ENCODE peak calls at places on chromosomes 1 and 21, in eight cellular contexts. One of them, this sample, is unnamed.

GRCh38 chr1:234258071-234258470 is 115.2 kb upstream of the COA6 start:
- DNase-seq in HFF-Myc: no peak
- DNase-seq in cardiac fibroblast: no peak
- DNase-seq in GM23338: no peak
- DNase-seq in adrenal gland: no peak
- DNase-seq in K562: no peak
- DNase-seq in fibroblast of mammary gland: no peak
- DNase-seq in left ventricle myocardium inferior: no peak
- DNase-seq in this sample: no peak

GRCh38 chr1:235972316-235973090 is 92.4 kb downstream of the NID1 start:
- DNase-seq in K562: no peak
- DNase-seq in cardiac fibroblast: peak; percentile 89
- DNase-seq in adrenal gland: peak; percentile 44
- DNase-seq in HFF-Myc: no peak
- DNase-seq in GM23338: no peak
- DNase-seq in left ventricle myocardium inferior: no peak
- DNase-seq in fibroblast of mammary gland: peak; percentile 91
- DNase-seq in this sample: peak; percentile 91

GRCh38 chr1:3924871-3925655 is 25.0 kb upstream of the C1orf174 start:
- DNase-seq in adrenal gland: no peak
- DNase-seq in HFF-Myc: no peak
- DNase-seq in cardiac fibroblast: peak; percentile 14
- DNase-seq in fibroblast of mammary gland: peak; percentile 19
- DNase-seq in K562: no peak
- DNase-seq in GM23338: no peak
- DNase-seq in left ventricle myocardium inferior: no peak
- DNase-seq in this sample: no peak

GRCh38 chr1:63668298-63668697 is 75.1 kb downstream of the PGM1 start:
- DNase-seq in K562: no peak
- DNase-seq in fibroblast of mammary gland: peak; percentile 63
- DNase-seq in cardiac fibroblast: peak; percentile 26
- DNase-seq in GM23338: no peak
- DNase-seq in HFF-Myc: no peak
- DNase-seq in left ventricle myocardium inferior: no peak
- DNase-seq in adrenal gland: no peak
- DNase-seq in this sample: no peak

GRCh38 chr1:31605908-31606427 is 11.5 kb upstream of the HCRTR1 start:
- DNase-seq in fibroblast of mammary gland: peak; percentile 92
- DNase-seq in HFF-Myc: no peak
- DNase-seq in left ventricle myocardium inferior: no peak
- DNase-seq in GM23338: no peak
- DNase-seq in cardiac fibroblast: peak; percentile 91
- DNase-seq in K562: no peak
- DNase-seq in adrenal gland: no peak
- DNase-seq in this sample: peak; percentile 63

GRCh38 chr1:54557956-54558355 is 9.9 kb downstream of the ACOT11 start:
- DNase-seq in cardiac fibroblast: no peak
- DNase-seq in GM23338: no peak
- DNase-seq in K562: no peak
- DNase-seq in fibroblast of mammary gland: no peak
- DNase-seq in left ventricle myocardium inferior: no peak
- DNase-seq in adrenal gland: no peak
- DNase-seq in HFF-Myc: no peak
- DNase-seq in this sample: no peak

GRCh38 chr21:37208056-37208705 is 59.0 kb downstream of the VPS26C start:
- DNase-seq in adrenal gland: peak; percentile 71
- DNase-seq in left ventricle myocardium inferior: peak; percentile 79
- DNase-seq in cardiac fibroblast: no peak
- DNase-seq in HFF-Myc: no peak
- DNase-seq in fibroblast of mammary gland: no peak
- DNase-seq in GM23338: no peak
- DNase-seq in K562: peak; percentile 36
- DNase-seq in this sample: peak; percentile 16

GRCh38 chr1:196951711-196952394 is 8.3 kb downstream of the CFHR2 start:
- DNase-seq in GM23338: no peak
- DNase-seq in HFF-Myc: no peak
- DNase-seq in adrenal gland: no peak
- DNase-seq in cardiac fibroblast: peak; percentile 14
- DNase-seq in fibroblast of mammary gland: peak; percentile 5
- DNase-seq in left ventricle myocardium inferior: no peak
- DNase-seq in K562: no peak
- DNase-seq in this sample: peak; percentile 1

GRCh38 chr1:162755306-162755705 is 35.2 kb upstream of the HSD17B7 start:
- DNase-seq in left ventricle myocardium inferior: no peak
- DNase-seq in K562: no peak
- DNase-seq in fibroblast of mammary gland: peak; percentile 67
- DNase-seq in adrenal gland: no peak
- DNase-seq in cardiac fibroblast: peak; percentile 24
- DNase-seq in HFF-Myc: no peak
- DNase-seq in GM23338: no peak
- DNase-seq in this sample: peak; percentile 28

GRCh38 chr1:52676249-52676903 is 21.8 kb downstream of the COA7 start:
- DNase-seq in HFF-Myc: no peak
- DNase-seq in adrenal gland: peak; percentile 64
- DNase-seq in left ventricle myocardium inferior: peak; percentile 78
- DNase-seq in GM23338: no peak
- DNase-seq in fibroblast of mammary gland: no peak
- DNase-seq in K562: no peak
- DNase-seq in cardiac fibroblast: peak; percentile 34
- DNase-seq in this sample: no peak

GRCh38 chr1:151553659-151554058 is 13.6 kb downstream of the TUFT1 start:
- DNase-seq in cardiac fibroblast: peak; percentile 61
- DNase-seq in K562: no peak
- DNase-seq in HFF-Myc: no peak
- DNase-seq in left ventricle myocardium inferior: no peak
- DNase-seq in adrenal gland: no peak
- DNase-seq in GM23338: no peak
- DNase-seq in fibroblast of mammary gland: peak; percentile 73
- DNase-seq in this sample: peak; percentile 75

GRCh38 chr1:16351449-16351993 is 759 bp downstream of the FBXO42 start:
- DNase-seq in K562: no peak
- DNase-seq in adrenal gland: peak; percentile 28
- DNase-seq in left ventricle myocardium inferior: no peak
- DNase-seq in GM23338: peak; percentile 16
- DNase-seq in HFF-Myc: no peak
- DNase-seq in fibroblast of mammary gland: peak; percentile 34
- DNase-seq in cardiac fibroblast: peak; percentile 35
- DNase-seq in this sample: peak; percentile 32

GRCh38 chr21:29166853-29167252 is 36.4 kb downstream of the MAP3K7CL start:
- DNase-seq in GM23338: no peak
- DNase-seq in cardiac fibroblast: no peak
- DNase-seq in fibroblast of mammary gland: no peak
- DNase-seq in left ventricle myocardium inferior: no peak
- DNase-seq in K562: no peak
- DNase-seq in HFF-Myc: no peak
- DNase-seq in adrenal gland: no peak
- DNase-seq in this sample: no peak

GRCh38 chr1:54334996-54335395 is 71.2 kb downstream of the SSBP3 start:
- DNase-seq in fibroblast of mammary gland: peak; percentile 41
- DNase-seq in GM23338: no peak
- DNase-seq in left ventricle myocardium inferior: no peak
- DNase-seq in cardiac fibroblast: peak; percentile 38
- DNase-seq in HFF-Myc: peak; percentile 52
- DNase-seq in K562: no peak
- DNase-seq in adrenal gland: no peak
- DNase-seq in this sample: peak; percentile 92

GRCh38 chr1:234656981-234657651 is 47.1 kb upstream of the IRF2BP2 start:
- DNase-seq in HFF-Myc: peak; percentile 89
- DNase-seq in cardiac fibroblast: peak; percentile 99
- DNase-seq in adrenal gland: peak; percentile 20
- DNase-seq in GM23338: no peak
- DNase-seq in fibroblast of mammary gland: peak; percentile 100
- DNase-seq in left ventricle myocardium inferior: no peak
- DNase-seq in K562: no peak
- DNase-seq in this sample: peak; percentile 89

GRCh38 chr1:221439008-221439733 is 302.7 kb downstream of the DUSP10 start:
- DNase-seq in HFF-Myc: no peak
- DNase-seq in fibroblast of mammary gland: peak; percentile 93
- DNase-seq in cardiac fibroblast: peak; percentile 92
- DNase-seq in GM23338: no peak
- DNase-seq in K562: no peak
- DNase-seq in adrenal gland: no peak
- DNase-seq in left ventricle myocardium inferior: no peak
- DNase-seq in this sample: peak; percentile 73

GRCh38 chr1:67880056-67880601 is 46.9 kb upstream of the GNG12 start:
- DNase-seq in GM23338: no peak
- DNase-seq in K562: no peak
- DNase-seq in fibroblast of mammary gland: peak; percentile 92
- DNase-seq in left ventricle myocardium inferior: no peak
- DNase-seq in HFF-Myc: peak; percentile 26
- DNase-seq in adrenal gland: peak; percentile 80
- DNase-seq in cardiac fibroblast: peak; percentile 74
- DNase-seq in this sample: peak; percentile 68

GRCh38 chr1:246108278-246108925 is 398.7 kb downstream of the SMYD3 start:
- DNase-seq in HFF-Myc: no peak
- DNase-seq in fibroblast of mammary gland: no peak
- DNase-seq in adrenal gland: no peak
- DNase-seq in cardiac fibroblast: no peak
- DNase-seq in left ventricle myocardium inferior: no peak
- DNase-seq in GM23338: no peak
- DNase-seq in K562: no peak
- DNase-seq in this sample: no peak

GRCh38 chr1:161826478-161826877 is 60.4 kb downstream of the ATF6 start:
- DNase-seq in GM23338: no peak
- DNase-seq in K562: no peak
- DNase-seq in HFF-Myc: no peak
- DNase-seq in cardiac fibroblast: no peak
- DNase-seq in left ventricle myocardium inferior: no peak
- DNase-seq in adrenal gland: no peak
- DNase-seq in fibroblast of mammary gland: no peak
- DNase-seq in this sample: no peak

DNA sequence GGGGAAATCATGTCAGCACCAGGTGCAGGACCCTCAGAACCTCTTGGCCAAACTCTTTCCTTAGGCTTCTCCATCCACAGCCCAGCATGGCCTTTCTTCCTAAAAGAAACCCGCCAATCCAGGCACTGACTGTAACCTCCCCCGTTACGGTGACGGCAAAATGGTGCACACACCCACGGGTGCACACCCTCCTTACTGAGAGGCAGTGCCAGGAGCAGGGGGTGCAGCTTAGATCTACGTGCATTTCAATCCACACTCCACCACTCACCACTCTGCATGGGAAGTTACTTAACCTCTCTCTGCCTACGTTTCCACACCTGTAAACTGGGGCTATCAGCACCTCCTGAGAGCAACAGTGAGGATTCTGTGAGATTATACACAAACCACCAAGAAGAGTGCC is 31.0 kb downstream of the SUSD4 start:
- DNase-seq in fibroblast of mammary gland: no peak
- DNase-seq in left ventricle myocardium inferior: no peak
- DNase-seq in GM23338: no peak
- DNase-seq in K562: no peak
- DNase-seq in adrenal gland: no peak
- DNase-seq in cardiac fibroblast: no peak
- DNase-seq in HFF-Myc: no peak
- DNase-seq in this sample: no peak
- H3K4me3 ChIP-seq in fibroblast of mammary gland: no peak overlapping the region
- H3K4me3 ChIP-seq in left ventricle myocardium inferior: no peak overlapping the region
- H3K4me3 ChIP-seq in GM23338: no peak overlapping the region
- H3K4me3 ChIP-seq in K562: no peak overlapping the region
- H3K4me3 ChIP-seq in adrenal gland: no peak overlapping the region
- H3K4me3 ChIP-seq in cardiac fibroblast: no peak overlapping the region
- H3K4me3 ChIP-seq in HFF-Myc: no peak overlapping the region
- H3K4me3 ChIP-seq in this sample: no peak overlapping the region

GRCh38 chr21:33301632-33302002 is 23.2 kb upstream of the IFNAR1 start:
- DNase-seq in fibroblast of mammary gland: no peak
- DNase-seq in adrenal gland: no peak
- DNase-seq in HFF-Myc: no peak
- DNase-seq in GM23338: no peak
- DNase-seq in K562: no peak
- DNase-seq in left ventricle myocardium inferior: no peak
- DNase-seq in cardiac fibroblast: no peak
- DNase-seq in this sample: no peak

GRCh38 chr21:33296156-33296555 is 28.6 kb upstream of the IFNAR1 start:
- DNase-seq in fibroblast of mammary gland: no peak
- DNase-seq in adrenal gland: no peak
- DNase-seq in HFF-Myc: no peak
- DNase-seq in K562: no peak
- DNase-seq in cardiac fibroblast: no peak
- DNase-seq in left ventricle myocardium inferior: no peak
- DNase-seq in GM23338: no peak
- DNase-seq in this sample: no peak

GRCh38 chr21:33300701-33301631 is 23.8 kb upstream of the IFNAR1 start:
- DNase-seq in GM23338: no peak
- DNase-seq in adrenal gland: peak; percentile 56
- DNase-seq in K562: peak; percentile 28
- DNase-seq in cardiac fibroblast: peak; percentile 19
- DNase-seq in HFF-Myc: no peak
- DNase-seq in left ventricle myocardium inferior: no peak
- DNase-seq in fibroblast of mammary gland: no peak
- DNase-seq in this sample: no peak

GRCh38 chr21:33302055-33302454 is 22.7 kb upstream of the IFNAR1 start:
- DNase-seq in left ventricle myocardium inferior: no peak
- DNase-seq in HFF-Myc: no peak
- DNase-seq in K562: no peak
- DNase-seq in adrenal gland: no peak
- DNase-seq in GM23338: no peak
- DNase-seq in fibroblast of mammary gland: no peak
- DNase-seq in cardiac fibroblast: no peak
- DNase-seq in this sample: no peak

GRCh38 chr21:33299181-33299752 is 25.5 kb upstream of the IFNAR1 start:
- DNase-seq in left ventricle myocardium inferior: no peak
- DNase-seq in GM23338: peak; percentile 51
- DNase-seq in K562: no peak
- DNase-seq in HFF-Myc: no peak
- DNase-seq in cardiac fibroblast: peak; percentile 24
- DNase-seq in adrenal gland: no peak
- DNase-seq in fibroblast of mammary gland: no peak
- DNase-seq in this sample: no peak
- TF ChIP-seq CTCF in left ventricle myocardium inferior: no peak
- TF ChIP-seq CTCF in GM23338: no peak
- TF ChIP-seq CTCF in K562: no peak
- TF ChIP-seq CTCF in HFF-Myc: no peak
- TF ChIP-seq CTCF in cardiac fibroblast: no peak
- TF ChIP-seq CTCF in adrenal gland: no peak
- TF ChIP-seq CTCF in fibroblast of mammary gland: no peak
- TF ChIP-seq CTCF in this sample: no peak

GRCh38 chr1:2415801-2416208 is 3.4 kb upstream of the PEX10 start:
- DNase-seq in GM23338: no peak
- DNase-seq in fibroblast of mammary gland: no peak
- DNase-seq in cardiac fibroblast: no peak
- DNase-seq in left ventricle myocardium inferior: no peak
- DNase-seq in HFF-Myc: no peak
- DNase-seq in adrenal gland: no peak
- DNase-seq in K562: no peak
- DNase-seq in this sample: no peak
- H3K4me3 ChIP-seq in GM23338: no peak overlapping the region
- H3K4me3 ChIP-seq in fibroblast of mammary gland: no peak overlapping the region
- H3K4me3 ChIP-seq in cardiac fibroblast: no peak overlapping the region
- H3K4me3 ChIP-seq in left ventricle myocardium inferior: no peak overlapping the region
- H3K4me3 ChIP-seq in HFF-Myc: no peak overlapping the region
- H3K4me3 ChIP-seq in adrenal gland: no peak overlapping the region
- H3K4me3 ChIP-seq in K562: no peak overlapping the region
- H3K4me3 ChIP-seq in this sample: no peak overlapping the region

GRCh38 chr21:44845418-44846200 is 27.7 kb upstream of the SUMO3 start:
- DNase-seq in GM23338: peak; percentile 90
- DNase-seq in HFF-Myc: no peak
- DNase-seq in K562: peak; percentile 97
- DNase-seq in adrenal gland: peak; percentile 46
- DNase-seq in cardiac fibroblast: peak; percentile 60
- DNase-seq in left ventricle myocardium inferior: peak; percentile 80
- DNase-seq in fibroblast of mammary gland: peak; percentile 49
- DNase-seq in this sample: peak; percentile 45
- TF ChIP-seq CTCF in GM23338: peak; percentile 55
- TF ChIP-seq CTCF in HFF-Myc: peak; percentile 34
- TF ChIP-seq CTCF in K562: peak; percentile 78
- TF ChIP-seq CTCF in adrenal gland: no peak
- TF ChIP-seq CTCF in cardiac fibroblast: peak; percentile 47
- TF ChIP-seq CTCF in left ventricle myocardium inferior: peak; percentile 54
- TF ChIP-seq CTCF in fibroblast of mammary gland: peak; percentile 34
- TF ChIP-seq CTCF in this sample: peak; percentile 39

This sample was measured in AG10803.